ENCODE peak calls at places on chromosome 3, in seven cellular contexts. K is NCI-H146; U is left cardiac atrium; T is iris pigment epithelial cell; M is CD4-positive, alpha-beta T cell; Q is GM19239; L is cardiac fibroblast. N is an unnamed sample.

GRCh38 chr3:62798000-62798399 is 77.2 kb downstream of the CADPS start:
- DNase-seq in K (peak; percentile 3), Q (no peak), L (no peak), M (no peak), T (no peak), U (no peak), N (no peak)

GRCh38 chr3:153313307-153313945 is 151.4 kb downstream of the RAP2B start:
- DNase-seq in L (no peak), K (no peak), M (no peak), T (peak; percentile 43), U (no peak), Q (no peak), N (peak; percentile 27)

GRCh38 chr3:172653004-172653403 is 57.9 kb downstream of the NCEH1 start:
- DNase-seq in U (no peak), T (no peak), L (no peak), Q (no peak), M (no peak), K (peak; percentile 84), N (no peak)

GRCh38 chr3:13067778-13068177 is 5.5 kb downstream of the IQSEC1 start:
- DNase-seq in U (no peak), T (no peak), M (no peak), Q (no peak), L (no peak), K (no peak), N (no peak)

GRCh38 chr3:115494826-115495225 is 128.5 kb upstream of the GAP43 start:
- DNase-seq in K (peak; percentile 19), M (no peak), T (no peak), U (no peak), L (no peak), Q (no peak), N (no peak)

GRCh38 chr3:51384145-51384729 is 854 bp upstream of the MANF start:
- DNase-seq in M (no peak), L (no peak), Q (peak; percentile 25), U (peak; percentile 57), T (no peak), K (peak; percentile 30), N (no peak)

GRCh38 chr3:105842943-105843342 is 25.9 kb downstream of the CBLB start:
- DNase-seq in L (no peak), U (no peak), T (peak; percentile 56), Q (no peak), M (no peak), K (no peak), N (no peak)

GRCh38 chr3:50673937-50674336 is 790 bp upstream of the DOCK3 start:
- DNase-seq in U (no peak), Q (no peak), T (no peak), K (no peak), M (no peak), L (no peak), N (no peak)

GRCh38 chr3:143970773-143971366 is 753 bp upstream of the DIPK2A start:
- DNase-seq in Q (no peak), T (peak; percentile 24), L (peak; percentile 62), M (peak; percentile 51), K (peak; percentile 92), U (peak; percentile 54), N (no peak)

N was measured in fibroblast of the aortic adventitia.